ENCODE peak calls at places on chromosomes 7 and 10, in ten cellular contexts. Q is NCI-H524; Z is HuH-7; P is epithelial cell of esophagus; I is stimulated activated CD8-positive, alpha-beta memory T cell treated with anti-CD3 and anti-CD28 coated beads, Interleukin-4, amount 100 ng/mL, for 24 hours; K is HuH-7.5; S is T-helper 1 cell; E is Ammon's horn; Y is IMR-90; D is putamen. O is an unnamed sample.

GRCh38 chr10:86753056-86753455 is 3.4 kb upstream of the BMPR1A start:
- DNase-seq in E (no peak), K (no peak), Y (no peak), S (no peak), P (no peak), D (no peak), Q (no peak), I (no peak), Z (no peak), O (no peak)

GRCh38 chr10:93254180-93254847 is 180.6 kb downstream of the CYP26A1 start:
- DNase-seq in P (no peak), E (no peak), Z (no peak), Y (no peak), Q (no peak), D (no peak), K (peak; percentile 43), I (no peak), S (no peak), O (no peak)

GRCh38 chr7:135236727-135237126 is 3.1 kb downstream of the STRA8 start:
- DNase-seq in S (no peak), Q (no peak), Z (no peak), P (no peak), E (no peak), I (no peak), D (no peak), Y (no peak), K (no peak), O (no peak)

GRCh38 chr7:81285142-81285871 is 366.5 kb upstream of the SEMA3C start:
- DNase-seq in D (no peak), K (no peak), E (no peak), S (no peak), I (no peak), Q (no peak), Z (no peak), P (peak; percentile 74), Y (peak; percentile 87), O (no peak)

GRCh38 chr7:149456770-149457421 is 4.0 kb downstream of the ZNF777 start:
- DNase-seq in E (no peak), I (no peak), Q (no peak), S (no peak), Z (no peak), P (peak; percentile 25), K (no peak), Y (peak; percentile 20), D (no peak), O (no peak)

GRCh38 chr10:29977161-29977560 is 82.2 kb downstream of the JCAD start:
- DNase-seq in S (no peak), E (no peak), Q (no peak), P (no peak), K (no peak), Y (no peak), Z (no peak), D (no peak), I (no peak), O (no peak)

GRCh38 chr7:47451851-47452205 is 130.1 kb downstream of the TNS3 start:
- DNase-seq in K (no peak), Z (no peak), I (no peak), S (no peak), Y (peak; percentile 79), E (no peak), Q (no peak), D (no peak), P (no peak), O (no peak)

GRCh38 chr7:30087371-30087770 is 47.4 kb upstream of the MTURN start:
- DNase-seq in E (no peak), D (no peak), P (no peak), K (no peak), I (no peak), S (no peak), Q (no peak), Y (no peak), Z (no peak), O (no peak)

GRCh38 chr7:42227931-42228591 is 8.9 kb downstream of the GLI3 start:
- DNase-seq in E (no peak), I (no peak), P (peak; percentile 76), Q (no peak), K (no peak), D (no peak), Y (peak; percentile 46), Z (no peak), S (no peak), O (peak; percentile 36)

GRCh38 chr10:73653701-73654100 is 2.1 kb downstream of the SYNPO2L start:
- DNase-seq in D (no peak), K (peak; percentile 56), Z (peak; percentile 63), S (no peak), I (no peak), E (peak; percentile 40), P (peak; percentile 46), Q (no peak), Y (peak; percentile 60), O (no peak)

GRCh38 chr7:158375034-158375433 is 212.6 kb downstream of the PTPRN2 start:
- DNase-seq in Z (no peak), S (no peak), P (peak; percentile 54), Q (no peak), I (no peak), K (no peak), D (no peak), E (no peak), Y (no peak), O (no peak)

GRCh38 chr10:91077549-91078017 is 142.9 kb upstream of the PCGF5 start:
- DNase-seq in P (peak; percentile 38), D (no peak), K (no peak), S (no peak), E (peak; percentile 13), Z (no peak), Y (peak; percentile 11), Q (no peak), I (no peak), O (peak; percentile 35)

GRCh38 chr10:37623506-37623905 is 233.9 kb downstream of the ZNF248 start:
- DNase-seq in S (no peak), E (no peak), Y (no peak), I (no peak), Z (no peak), Q (no peak), K (no peak), P (no peak), D (no peak), O (no peak)

GRCh38 chr10:3786295-3786981 is 1.4 kb upstream of the KLF6 start:
- DNase-seq in S (no peak), I (no peak), E (no peak), Q (no peak), Y (peak; percentile 42), K (no peak), D (no peak), P (peak; percentile 88), Z (no peak), O (no peak)

GRCh38 chr10:47152861-47153349 is 147.1 kb upstream of the GDF10 start:
- DNase-seq in I (no peak), E (no peak), S (no peak), Z (peak; percentile 10), Q (no peak), K (no peak), D (no peak), P (peak; percentile 87), Y (no peak), O (no peak)

GRCh38 chr10:69047111-69047837 is 40.6 kb upstream of the SRGN start:
- DNase-seq in S (no peak), Y (no peak), E (no peak), Z (no peak), K (no peak), I (no peak), D (no peak), P (peak; percentile 24), Q (no peak), O (no peak)

GRCh38 chr10:101441539-101442455 is 87.8 kb downstream of the BTRC start:
- DNase-seq in Z (peak; percentile 52), K (peak; percentile 29), E (peak; percentile 72), S (no peak), D (peak; percentile 57), P (peak; percentile 82), I (no peak), Q (peak; percentile 36), Y (peak; percentile 78), O (peak; percentile 38)

GRCh38 chr10:86744067-86744725 is 12.2 kb upstream of the BMPR1A start:
- DNase-seq in I (no peak), S (no peak), K (no peak), E (no peak), Q (no peak), D (no peak), Y (no peak), P (no peak), Z (no peak), O (no peak)

GRCh38 chr10:98344589-98345038 is 70.4 kb downstream of the PYROXD2 start:
- DNase-seq in K (no peak), Y (peak; percentile 84), E (no peak), P (no peak), S (no peak), I (no peak), Q (no peak), D (no peak), Z (no peak), O (no peak)

GRCh38 chr10:30882281-30882680 is 149.4 kb downstream of the ZNF438 start:
- DNase-seq in S (no peak), Z (no peak), P (no peak), I (no peak), Y (peak; percentile 57), D (no peak), Q (no peak), K (no peak), E (no peak), O (no peak)

GRCh38 chr10:47159361-47160228 is 140.4 kb upstream of the GDF10 start:
- DNase-seq in I (no peak), S (no peak), Y (no peak), E (no peak), Q (no peak), Z (no peak), K (no peak), P (peak; percentile 24), D (no peak), O (peak; percentile 25)

GRCh38 chr10:80202934-80203834 is 2.2 kb downstream of the ANXA11 start:
- DNase-seq in E (peak; percentile 35), P (peak; percentile 69), D (peak; percentile 74), Q (no peak), K (peak; percentile 39), S (peak; percentile 54), Z (no peak), I (peak; percentile 45), Y (peak; percentile 85), O (peak; percentile 48)

GRCh38 chr7:47940482-47941001 is 7.7 kb downstream of the PKD1L1 start:
- DNase-seq in I (no peak), P (no peak), E (no peak), Z (peak; percentile 48), S (no peak), K (no peak), Q (no peak), Y (peak; percentile 77), D (no peak), O (no peak)

GRCh38 chr7:105304040-105304895 is 84.5 kb downstream of the SRPK2 start:
- DNase-seq in P (peak; percentile 62), E (peak; percentile 86), Z (peak; percentile 55), S (no peak), I (no peak), Y (peak; percentile 77), D (peak; percentile 91), K (no peak), Q (no peak), O (peak; percentile 50)

GRCh38 chr7:46603780-46604725 is 683.0 kb upstream of the IGFBP3 start:
- DNase-seq in Z (no peak), P (no peak), D (peak; percentile 8), E (peak; percentile 21), S (no peak), Y (peak; percentile 33), K (no peak), Q (no peak), I (no peak), O (peak; percentile 26)

GRCh38 chr7:128166603-128167315 is 74.3 kb upstream of the LEP start:
- DNase-seq in Z (no peak), S (no peak), I (no peak), D (no peak), P (peak; percentile 27), E (no peak), Y (no peak), Q (no peak), K (no peak), O (peak; percentile 62)

GRCh38 chr7:111561659-111561908 is 708 bp downstream of the IMMP2L start:
- DNase-seq in Q (no peak), Z (peak; percentile 8), S (no peak), I (no peak), P (no peak), Y (no peak), K (no peak), D (peak; percentile 10), E (no peak), O (peak; percentile 10)

O was measured in head of caudate nucleus.